ENCODE peak calls at places on chromosomes 4 and X, in nine cellular contexts. One of them, this sample, is unnamed.

GRCh38 chr4:89242864-89243740 is 64.5 kb downstream of the GPRIN3 start:
- DNase-seq in stimulated activated CD8-positive, alpha-beta memory T cell treated with anti-CD3 and anti-CD28 coated beads, Interleukin-15, amount 100 ng/mL, for 24 hours: no peak
- DNase-seq in nucleus accumbens: no peak
- DNase-seq in cardiac fibroblast: peak; percentile 5
- DNase-seq in IMR-90: no peak
- DNase-seq in stimulated activated CD4-positive, alpha-beta T cell treated with anti-CD3 and anti-CD28 coated beads, TNF-alpha, amount 100 ng/mL, for 4 hours: no peak
- DNase-seq in Caki2: no peak
- DNase-seq in KG1: no peak
- DNase-seq in PC-9: no peak
- DNase-seq in this sample: no peak

GRCh38 chr4:26789208-26789607 is 71.4 kb upstream of the STIM2 start:
- DNase-seq in stimulated activated CD4-positive, alpha-beta T cell treated with anti-CD3 and anti-CD28 coated beads, TNF-alpha, amount 100 ng/mL, for 4 hours: no peak
- DNase-seq in stimulated activated CD8-positive, alpha-beta memory T cell treated with anti-CD3 and anti-CD28 coated beads, Interleukin-15, amount 100 ng/mL, for 24 hours: no peak
- DNase-seq in Caki2: no peak
- DNase-seq in PC-9: no peak
- DNase-seq in KG1: no peak
- DNase-seq in nucleus accumbens: no peak
- DNase-seq in cardiac fibroblast: no peak
- DNase-seq in IMR-90: no peak
- DNase-seq in this sample: no peak

GRCh38 chr4:4395849-4396627 is 9.1 kb downstream of the NSG1 start:
- DNase-seq in stimulated activated CD8-positive, alpha-beta memory T cell treated with anti-CD3 and anti-CD28 coated beads, Interleukin-15, amount 100 ng/mL, for 24 hours: no peak
- DNase-seq in KG1: no peak
- DNase-seq in IMR-90: peak; percentile 53
- DNase-seq in Caki2: no peak
- DNase-seq in cardiac fibroblast: peak; percentile 23
- DNase-seq in nucleus accumbens: peak; percentile 28
- DNase-seq in PC-9: no peak
- DNase-seq in stimulated activated CD4-positive, alpha-beta T cell treated with anti-CD3 and anti-CD28 coated beads, TNF-alpha, amount 100 ng/mL, for 4 hours: no peak
- DNase-seq in this sample: no peak

GRCh38 chr4:176376032-176376614 is 56.4 kb downstream of the SPCS3 start:
- DNase-seq in cardiac fibroblast: peak; percentile 53
- DNase-seq in stimulated activated CD8-positive, alpha-beta memory T cell treated with anti-CD3 and anti-CD28 coated beads, Interleukin-15, amount 100 ng/mL, for 24 hours: no peak
- DNase-seq in KG1: no peak
- DNase-seq in Caki2: peak; percentile 4
- DNase-seq in PC-9: no peak
- DNase-seq in stimulated activated CD4-positive, alpha-beta T cell treated with anti-CD3 and anti-CD28 coated beads, TNF-alpha, amount 100 ng/mL, for 4 hours: no peak
- DNase-seq in IMR-90: peak; percentile 53
- DNase-seq in nucleus accumbens: no peak
- DNase-seq in this sample: peak; percentile 45

GRCh38 chr4:132169660-132170059 is 979.4 kb upstream of the PCDH10 start:
- DNase-seq in stimulated activated CD4-positive, alpha-beta T cell treated with anti-CD3 and anti-CD28 coated beads, TNF-alpha, amount 100 ng/mL, for 4 hours: no peak
- DNase-seq in cardiac fibroblast: no peak
- DNase-seq in Caki2: no peak
- DNase-seq in KG1: no peak
- DNase-seq in PC-9: no peak
- DNase-seq in IMR-90: no peak
- DNase-seq in nucleus accumbens: no peak
- DNase-seq in stimulated activated CD8-positive, alpha-beta memory T cell treated with anti-CD3 and anti-CD28 coated beads, Interleukin-15, amount 100 ng/mL, for 24 hours: no peak
- DNase-seq in this sample: no peak

GRCh38 chr4:4866833-4867744 is 7.6 kb downstream of the MSX1 start:
- DNase-seq in stimulated activated CD8-positive, alpha-beta memory T cell treated with anti-CD3 and anti-CD28 coated beads, Interleukin-15, amount 100 ng/mL, for 24 hours: no peak
- DNase-seq in KG1: no peak
- DNase-seq in stimulated activated CD4-positive, alpha-beta T cell treated with anti-CD3 and anti-CD28 coated beads, TNF-alpha, amount 100 ng/mL, for 4 hours: no peak
- DNase-seq in PC-9: no peak
- DNase-seq in nucleus accumbens: no peak
- DNase-seq in IMR-90: no peak
- DNase-seq in cardiac fibroblast: no peak
- DNase-seq in Caki2: no peak
- DNase-seq in this sample: no peak

GRCh38 chr4:79395883-79396282 is 12.1 kb downstream of the GK2 start:
- DNase-seq in stimulated activated CD4-positive, alpha-beta T cell treated with anti-CD3 and anti-CD28 coated beads, TNF-alpha, amount 100 ng/mL, for 4 hours: no peak
- DNase-seq in IMR-90: no peak
- DNase-seq in PC-9: no peak
- DNase-seq in nucleus accumbens: no peak
- DNase-seq in KG1: no peak
- DNase-seq in cardiac fibroblast: no peak
- DNase-seq in Caki2: no peak
- DNase-seq in stimulated activated CD8-positive, alpha-beta memory T cell treated with anti-CD3 and anti-CD28 coated beads, Interleukin-15, amount 100 ng/mL, for 24 hours: no peak
- DNase-seq in this sample: no peak

GRCh38 chr4:80266902-80267380 is 477 bp downstream of the FGF5 start:
- DNase-seq in cardiac fibroblast: peak; percentile 63
- DNase-seq in IMR-90: peak; percentile 59
- DNase-seq in KG1: no peak
- DNase-seq in stimulated activated CD4-positive, alpha-beta T cell treated with anti-CD3 and anti-CD28 coated beads, TNF-alpha, amount 100 ng/mL, for 4 hours: no peak
- DNase-seq in PC-9: no peak
- DNase-seq in nucleus accumbens: no peak
- DNase-seq in Caki2: no peak
- DNase-seq in stimulated activated CD8-positive, alpha-beta memory T cell treated with anti-CD3 and anti-CD28 coated beads, Interleukin-15, amount 100 ng/mL, for 24 hours: no peak
- DNase-seq in this sample: peak; percentile 59

GRCh38 chr4:161949941-161950725 is 213.7 kb downstream of the FSTL5 start:
- DNase-seq in PC-9: no peak
- DNase-seq in IMR-90: peak; percentile 49
- DNase-seq in Caki2: no peak
- DNase-seq in nucleus accumbens: no peak
- DNase-seq in stimulated activated CD8-positive, alpha-beta memory T cell treated with anti-CD3 and anti-CD28 coated beads, Interleukin-15, amount 100 ng/mL, for 24 hours: no peak
- DNase-seq in cardiac fibroblast: no peak
- DNase-seq in stimulated activated CD4-positive, alpha-beta T cell treated with anti-CD3 and anti-CD28 coated beads, TNF-alpha, amount 100 ng/mL, for 4 hours: no peak
- DNase-seq in KG1: no peak
- DNase-seq in this sample: no peak

GRCh38 chr4:87122252-87122651 is 98.2 kb downstream of the KLHL8 start:
- DNase-seq in stimulated activated CD4-positive, alpha-beta T cell treated with anti-CD3 and anti-CD28 coated beads, TNF-alpha, amount 100 ng/mL, for 4 hours: no peak
- DNase-seq in KG1: no peak
- DNase-seq in IMR-90: peak; percentile 34
- DNase-seq in PC-9: no peak
- DNase-seq in stimulated activated CD8-positive, alpha-beta memory T cell treated with anti-CD3 and anti-CD28 coated beads, Interleukin-15, amount 100 ng/mL, for 24 hours: no peak
- DNase-seq in nucleus accumbens: no peak
- DNase-seq in Caki2: no peak
- DNase-seq in cardiac fibroblast: no peak
- DNase-seq in this sample: peak; percentile 47

GRCh38 chrX:40195368-40195767 is 97.6 kb upstream of the BCOR start:
- DNase-seq in PC-9: no peak
- DNase-seq in IMR-90: no peak
- DNase-seq in stimulated activated CD8-positive, alpha-beta memory T cell treated with anti-CD3 and anti-CD28 coated beads, Interleukin-15, amount 100 ng/mL, for 24 hours: no peak
- DNase-seq in stimulated activated CD4-positive, alpha-beta T cell treated with anti-CD3 and anti-CD28 coated beads, TNF-alpha, amount 100 ng/mL, for 4 hours: no peak
- DNase-seq in KG1: no peak
- DNase-seq in Caki2: no peak
- DNase-seq in nucleus accumbens: no peak
- DNase-seq in cardiac fibroblast: no peak
- DNase-seq in this sample: no peak

GRCh38 chr4:128735714-128736113 is 73.8 kb upstream of the JADE1 start:
- DNase-seq in stimulated activated CD8-positive, alpha-beta memory T cell treated with anti-CD3 and anti-CD28 coated beads, Interleukin-15, amount 100 ng/mL, for 24 hours: no peak
- DNase-seq in stimulated activated CD4-positive, alpha-beta T cell treated with anti-CD3 and anti-CD28 coated beads, TNF-alpha, amount 100 ng/mL, for 4 hours: no peak
- DNase-seq in nucleus accumbens: no peak
- DNase-seq in KG1: no peak
- DNase-seq in IMR-90: no peak
- DNase-seq in Caki2: no peak
- DNase-seq in PC-9: no peak
- DNase-seq in cardiac fibroblast: no peak
- DNase-seq in this sample: no peak

GRCh38 chr4:54254116-54254914 is 25.2 kb downstream of the PDGFRA start:
- DNase-seq in IMR-90: peak; percentile 50
- DNase-seq in cardiac fibroblast: peak; percentile 39
- DNase-seq in nucleus accumbens: no peak
- DNase-seq in Caki2: no peak
- DNase-seq in stimulated activated CD8-positive, alpha-beta memory T cell treated with anti-CD3 and anti-CD28 coated beads, Interleukin-15, amount 100 ng/mL, for 24 hours: no peak
- DNase-seq in PC-9: no peak
- DNase-seq in KG1: no peak
- DNase-seq in stimulated activated CD4-positive, alpha-beta T cell treated with anti-CD3 and anti-CD28 coated beads, TNF-alpha, amount 100 ng/mL, for 4 hours: no peak
- DNase-seq in this sample: no peak

GRCh38 chr4:41369680-41370079 is 113.0 kb downstream of the UCHL1 start:
- DNase-seq in Caki2: no peak
- DNase-seq in KG1: no peak
- DNase-seq in cardiac fibroblast: no peak
- DNase-seq in IMR-90: no peak
- DNase-seq in stimulated activated CD4-positive, alpha-beta T cell treated with anti-CD3 and anti-CD28 coated beads, TNF-alpha, amount 100 ng/mL, for 4 hours: no peak
- DNase-seq in stimulated activated CD8-positive, alpha-beta memory T cell treated with anti-CD3 and anti-CD28 coated beads, Interleukin-15, amount 100 ng/mL, for 24 hours: no peak
- DNase-seq in PC-9: no peak
- DNase-seq in nucleus accumbens: peak; percentile 28
- DNase-seq in this sample: peak; percentile 85

GRCh38 chr4:20486433-20486832 is 213.8 kb upstream of the PACRGL start:
- DNase-seq in PC-9: no peak
- DNase-seq in stimulated activated CD4-positive, alpha-beta T cell treated with anti-CD3 and anti-CD28 coated beads, TNF-alpha, amount 100 ng/mL, for 4 hours: no peak
- DNase-seq in KG1: no peak
- DNase-seq in nucleus accumbens: no peak
- DNase-seq in Caki2: no peak
- DNase-seq in stimulated activated CD8-positive, alpha-beta memory T cell treated with anti-CD3 and anti-CD28 coated beads, Interleukin-15, amount 100 ng/mL, for 24 hours: no peak
- DNase-seq in IMR-90: no peak
- DNase-seq in cardiac fibroblast: no peak
- DNase-seq in this sample: no peak

GRCh38 chrX:128975716-128976115 is 547.6 kb downstream of the SMARCA1 start:
- DNase-seq in stimulated activated CD8-positive, alpha-beta memory T cell treated with anti-CD3 and anti-CD28 coated beads, Interleukin-15, amount 100 ng/mL, for 24 hours: no peak
- DNase-seq in cardiac fibroblast: peak; percentile 3
- DNase-seq in stimulated activated CD4-positive, alpha-beta T cell treated with anti-CD3 and anti-CD28 coated beads, TNF-alpha, amount 100 ng/mL, for 4 hours: no peak
- DNase-seq in PC-9: peak; percentile 40
- DNase-seq in Caki2: peak; percentile 18
- DNase-seq in IMR-90: no peak
- DNase-seq in KG1: no peak
- DNase-seq in nucleus accumbens: no peak
- DNase-seq in this sample: peak; percentile 19

GRCh38 chr4:1403591-1404572 is 2.4 kb downstream of the NKX1-1 start:
- DNase-seq in PC-9: no peak
- DNase-seq in cardiac fibroblast: no peak
- DNase-seq in stimulated activated CD8-positive, alpha-beta memory T cell treated with anti-CD3 and anti-CD28 coated beads, Interleukin-15, amount 100 ng/mL, for 24 hours: no peak
- DNase-seq in KG1: no peak
- DNase-seq in IMR-90: no peak
- DNase-seq in Caki2: no peak
- DNase-seq in stimulated activated CD4-positive, alpha-beta T cell treated with anti-CD3 and anti-CD28 coated beads, TNF-alpha, amount 100 ng/mL, for 4 hours: no peak
- DNase-seq in nucleus accumbens: no peak
- DNase-seq in this sample: no peak

This sample was measured in Kasumi-1.